ENCODE peak calls at places on chromosomes 16 and 17, in four cellular contexts. L, E, C and P are unnamed samples.

GRCh38 chr16:86605950-86606349 is 27.6 kb downstream of the FOXL1 start:
- DNase-seq in C (no peak), E (no peak), L (no peak), P (no peak)

GRCh38 chr17:72185571-72185970 is 64.8 kb downstream of the SOX9 start:
- DNase-seq in L (peak; percentile 40), C (no peak), E (no peak), P (no peak)

GRCh38 chr16:73049051-73049910 is 1.4 kb upstream of the ZFHX3 start:
- DNase-seq in C (no peak), E (no peak), L (no peak), P (no peak)

GRCh38 chr16:3951861-3952332 is 71.4 kb upstream of the CREBBP start:
- DNase-seq in L (peak; percentile 34), E (no peak), C (no peak), P (no peak)

GRCh38 chr17:81673561-81674258 is 7.2 kb downstream of the CCDC137 start:
- DNase-seq in L (no peak), C (no peak), E (no peak), P (no peak)

GRCh38 chr16:87207965-87208364 is 109.2 kb downstream of the C16orf95 start:
- DNase-seq in C (no peak), E (no peak), L (peak; percentile 70), P (no peak)

GRCh38 chr16:53080345-53081031 is 25.7 kb downstream of the CHD9 start:
- DNase-seq in E (no peak), C (no peak), L (peak; percentile 89), P (no peak)

GRCh38 chr16:87686697-87687570 is 78.9 kb downstream of the KLHDC4 start:
- DNase-seq in E (no peak), L (peak; percentile 29), C (no peak), P (no peak)

GRCh38 chr17:44002141-44002848 is 2.1 kb upstream of the NAGS start:
- DNase-seq in L (peak; percentile 90), C (no peak), E (no peak), P (no peak)

GRCh38 chr17:81400154-81400938 is 5.1 kb downstream of the BAHCC1 start:
- DNase-seq in E (no peak), L (peak; percentile 53), C (no peak), P (no peak)

GRCh38 chr16:81335669-81336068 is 20.9 kb downstream of the GAN start:
- DNase-seq in E (no peak), C (no peak), L (no peak), P (no peak)

GRCh38 chr16:12201216-12201615 is 224.7 kb downstream of the SNX29 start:
- DNase-seq in C (no peak), E (no peak), L (peak; percentile 31), P (no peak)

GRCh38 chr17:31571124-31571892 is 179.8 kb downstream of the RAB11FIP4 start:
- DNase-seq in C (no peak), L (peak; percentile 96), E (no peak), P (no peak)

GRCh38 chr17:16406742-16407674 is 8.4 kb upstream of the TRPV2 start:
- DNase-seq in C (no peak), L (no peak), E (no peak), P (no peak)

GRCh38 chr17:81456091-81456490 is 56.5 kb downstream of the ACTG1 start:
- DNase-seq in C (no peak), L (no peak), E (no peak), P (no peak)

GRCh38 chr16:72947379-72948237 is 100.3 kb downstream of the ZFHX3 start:
- DNase-seq in C (no peak), E (no peak), L (no peak), P (no peak)

GRCh38 chr16:85240982-85241924 is 129.0 kb upstream of the CIBAR2 start:
- DNase-seq in C (no peak), L (no peak), E (no peak), P (no peak)